ENCODE peak calls at places on chromosomes 2 and 18, in four cellular contexts. S, X, H and P are unnamed samples.

GRCh38 chr2:129139380-129139779 is 820.7 kb upstream of the HS6ST1 start:
- DNase-seq in S (no peak), X (no peak), H (no peak), P (no peak)

GRCh38 chr2:16013571-16013970 is 73.2 kb downstream of the MYCN start:
- DNase-seq in S (no peak), X (no peak), H (no peak), P (no peak)

GRCh38 chr2:10584242-10584753 is 105.5 kb downstream of the NOL10 start:
- DNase-seq in S (no peak), X (no peak), H (no peak), P (no peak)

GRCh38 chr2:136019304-136019703 is 33.9 kb upstream of the DARS1 start:
- DNase-seq in S (no peak), X (no peak), H (no peak), P (no peak)

GRCh38 chr2:62727876-62728566 is 22.5 kb downstream of the EHBP1 start:
- DNase-seq in S (no peak), X (no peak), H (no peak), P (no peak)

GRCh38 chr2:236177967-236178909 is 10.1 kb upstream of the GBX2 start:
- DNase-seq in S (no peak), X (peak), H (peak), P (peak)

GRCh38 chr2:231191896-231192872 is 6.2 kb upstream of the ARMC9 start:
- DNase-seq in S (no peak), X (peak), H (no peak), P (peak)

GRCh38 chr2:150911766-150912280 is 349.8 kb downstream of the RBM43 start:
- DNase-seq in S (no peak), X (peak), H (no peak), P (peak)

GRCh38 chr2:64859208-64860161 is 129.7 kb upstream of the SLC1A4 start:
- DNase-seq in S (peak), X (peak), H (no peak), P (peak)

GRCh38 chr2:19207452-19207851 is 151.0 kb downstream of the OSR1 start:
- DNase-seq in S (no peak), X (no peak), H (no peak), P (no peak)

GRCh38 chr2:63649829-63650228 is 61.1 kb downstream of the MDH1 start:
- DNase-seq in S (no peak), X (no peak), H (no peak), P (no peak)

GRCh38 chr18:70182548-70182947 is 22.9 kb downstream of the RTTN start:
- DNase-seq in S (no peak), X (no peak), H (no peak), P (no peak)